ENCODE peak calls at places on chromosomes 6 and 20, in nine cellular contexts. One of them, this sample, is unnamed.

GRCh38 chr6:102114402-102114801 is 720.9 kb downstream of the GRIK2 start:
- DNase-seq in OCI-LY7: peak
- DNase-seq in HCT116: peak
- DNase-seq in AG04450: no peak
- DNase-seq in right lobe of liver: no peak
- DNase-seq in lower lobe of right lung: no peak
- DNase-seq in cardiac fibroblast: no peak
- DNase-seq in Panc1: peak
- DNase-seq in pancreas: no peak
- DNase-seq in this sample: no peak

GRCh38 chr6:135087803-135088202 is 33.2 kb upstream of the HBS1L start:
- DNase-seq in OCI-LY7: no peak
- DNase-seq in HCT116: no peak
- DNase-seq in AG04450: no peak
- DNase-seq in right lobe of liver: no peak
- DNase-seq in lower lobe of right lung: no peak
- DNase-seq in cardiac fibroblast: no peak
- DNase-seq in Panc1: no peak
- DNase-seq in pancreas: no peak
- DNase-seq in this sample: no peak

GRCh38 chr6:30903236-30903635 is 4.8 kb upstream of the GTF2H4 start:
- DNase-seq in OCI-LY7: peak
- DNase-seq in HCT116: no peak
- DNase-seq in AG04450: no peak
- DNase-seq in right lobe of liver: peak
- DNase-seq in lower lobe of right lung: no peak
- DNase-seq in cardiac fibroblast: no peak
- DNase-seq in Panc1: no peak
- DNase-seq in pancreas: no peak
- DNase-seq in this sample: no peak

GRCh38 chr6:39074486-39074885 is 25.9 kb downstream of the GLP1R start:
- DNase-seq in OCI-LY7: no peak
- DNase-seq in HCT116: no peak
- DNase-seq in AG04450: no peak
- DNase-seq in right lobe of liver: no peak
- DNase-seq in lower lobe of right lung: no peak
- DNase-seq in cardiac fibroblast: no peak
- DNase-seq in Panc1: no peak
- DNase-seq in pancreas: peak
- DNase-seq in this sample: no peak

GRCh38 chr20:46043556-46043955 is 14.5 kb downstream of the SLC12A5 start:
- DNase-seq in OCI-LY7: no peak
- DNase-seq in HCT116: no peak
- DNase-seq in AG04450: no peak
- DNase-seq in right lobe of liver: no peak
- DNase-seq in lower lobe of right lung: no peak
- DNase-seq in cardiac fibroblast: no peak
- DNase-seq in Panc1: no peak
- DNase-seq in pancreas: no peak
- DNase-seq in this sample: no peak

GRCh38 chr20:61805781-61806180 is 259.9 kb downstream of the TAF4 start:
- DNase-seq in OCI-LY7: no peak
- DNase-seq in HCT116: no peak
- DNase-seq in AG04450: no peak
- DNase-seq in right lobe of liver: no peak
- DNase-seq in lower lobe of right lung: peak
- DNase-seq in cardiac fibroblast: no peak
- DNase-seq in Panc1: no peak
- DNase-seq in pancreas: peak
- DNase-seq in this sample: no peak

GRCh38 chr6:122422614-122423267 is 23.3 kb downstream of the HSF2 start:
- DNase-seq in OCI-LY7: no peak
- DNase-seq in HCT116: no peak
- DNase-seq in AG04450: no peak
- DNase-seq in right lobe of liver: no peak
- DNase-seq in lower lobe of right lung: no peak
- DNase-seq in cardiac fibroblast: no peak
- DNase-seq in Panc1: no peak
- DNase-seq in pancreas: no peak
- DNase-seq in this sample: no peak

GRCh38 chr20:43535370-43536004 is 23.3 kb upstream of the SGK2 start:
- DNase-seq in OCI-LY7: no peak
- DNase-seq in HCT116: no peak
- DNase-seq in AG04450: no peak
- DNase-seq in right lobe of liver: no peak
- DNase-seq in lower lobe of right lung: no peak
- DNase-seq in cardiac fibroblast: no peak
- DNase-seq in Panc1: no peak
- DNase-seq in pancreas: no peak
- DNase-seq in this sample: no peak

GRCh38 chr6:29953706-29954105 is 11.4 kb downstream of the HLA-A start:
- DNase-seq in OCI-LY7: no peak
- DNase-seq in HCT116: no peak
- DNase-seq in AG04450: no peak
- DNase-seq in right lobe of liver: no peak
- DNase-seq in lower lobe of right lung: no peak
- DNase-seq in cardiac fibroblast: no peak
- DNase-seq in Panc1: no peak
- DNase-seq in pancreas: no peak
- DNase-seq in this sample: no peak

GRCh38 chr6:39391182-39391581 is 68.7 kb upstream of the KCNK16 start:
- DNase-seq in OCI-LY7: no peak
- DNase-seq in HCT116: no peak
- DNase-seq in AG04450: no peak
- DNase-seq in right lobe of liver: no peak
- DNase-seq in lower lobe of right lung: no peak
- DNase-seq in cardiac fibroblast: no peak
- DNase-seq in Panc1: no peak
- DNase-seq in pancreas: no peak
- DNase-seq in this sample: no peak

GRCh38 chr6:132527791-132528190 is 10.3 kb upstream of the TAAR9 start:
- DNase-seq in OCI-LY7: no peak
- DNase-seq in HCT116: peak
- DNase-seq in AG04450: no peak
- DNase-seq in right lobe of liver: no peak
- DNase-seq in lower lobe of right lung: no peak
- DNase-seq in cardiac fibroblast: no peak
- DNase-seq in Panc1: peak
- DNase-seq in pancreas: no peak
- DNase-seq in this sample: peak

DNA sequence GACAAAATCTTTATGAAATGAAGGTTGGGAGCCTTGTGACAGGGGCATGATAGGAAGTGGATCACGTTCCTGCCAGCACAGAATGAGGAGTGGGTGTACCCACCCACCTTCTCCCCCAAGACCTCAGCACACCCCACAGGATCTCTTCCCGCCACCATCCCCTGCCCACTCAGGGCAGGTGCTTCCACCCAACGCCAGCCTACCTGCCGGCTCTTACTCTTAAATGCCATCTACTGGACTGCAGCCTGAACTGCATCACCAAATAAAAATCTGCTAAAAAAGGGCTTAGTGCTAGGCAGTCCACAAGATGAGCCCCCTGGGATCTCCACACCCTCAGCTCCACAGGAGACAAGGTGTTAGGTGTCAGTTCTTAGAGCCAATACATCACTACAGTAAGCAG is 20.6 kb downstream of the DTNBP1 start:
- DNase-seq in OCI-LY7: peak
- DNase-seq in HCT116: no peak
- DNase-seq in AG04450: no peak
- DNase-seq in right lobe of liver: no peak
- DNase-seq in lower lobe of right lung: no peak
- DNase-seq in cardiac fibroblast: no peak
- DNase-seq in Panc1: no peak
- DNase-seq in pancreas: no peak
- DNase-seq in this sample: no peak
- TF ChIP-seq CTCF in OCI-LY7: peak
- TF ChIP-seq CTCF in HCT116: no peak
- TF ChIP-seq CTCF in AG04450: peak
- TF ChIP-seq CTCF in right lobe of liver: peak
- TF ChIP-seq CTCF in lower lobe of right lung: no peak
- TF ChIP-seq CTCF in cardiac fibroblast: peak
- TF ChIP-seq CTCF in Panc1: peak
- TF ChIP-seq CTCF in pancreas: no peak
- TF ChIP-seq CTCF in this sample: peak

GRCh38 chr20:47360207-47360488 is 3.6 kb upstream of the ZMYND8 start:
- DNase-seq in OCI-LY7: no peak
- DNase-seq in HCT116: no peak
- DNase-seq in AG04450: no peak
- DNase-seq in right lobe of liver: peak
- DNase-seq in lower lobe of right lung: no peak
- DNase-seq in cardiac fibroblast: peak
- DNase-seq in Panc1: no peak
- DNase-seq in pancreas: no peak
- DNase-seq in this sample: no peak
- H3K4me3 ChIP-seq in OCI-LY7: no peak
- H3K4me3 ChIP-seq in HCT116: peak
- H3K4me3 ChIP-seq in AG04450: no peak
- H3K4me3 ChIP-seq in right lobe of liver: peak
- H3K4me3 ChIP-seq in lower lobe of right lung: peak
- H3K4me3 ChIP-seq in cardiac fibroblast: no peak
- H3K4me3 ChIP-seq in Panc1: no peak
- H3K4me3 ChIP-seq in pancreas: no peak
- H3K4me3 ChIP-seq in this sample: no peak

DNA sequence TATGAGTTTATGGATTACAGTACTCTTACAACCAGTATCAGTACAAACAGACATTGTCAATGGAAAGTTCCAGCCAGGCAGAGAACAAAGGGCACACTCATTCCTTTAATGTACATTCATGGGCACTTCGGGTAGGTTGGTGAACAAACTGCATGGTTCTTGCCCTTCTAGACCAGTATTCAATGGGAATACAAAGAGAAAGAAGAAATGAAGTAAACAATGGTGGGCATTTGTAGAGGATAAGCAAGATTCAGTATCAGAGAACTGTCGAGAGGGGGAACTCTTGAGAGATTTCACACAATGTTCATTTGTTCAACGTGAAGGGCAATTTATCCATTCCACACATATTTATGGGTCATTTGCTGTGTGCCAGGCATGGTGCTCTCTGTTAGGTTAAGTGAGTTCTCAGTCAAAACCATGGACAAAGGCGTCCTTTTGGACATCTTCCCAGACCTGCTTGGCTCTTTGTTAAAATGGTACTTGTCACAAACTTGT is 714.8 kb downstream of the DHX35 start:
- DNase-seq in OCI-LY7: no peak
- DNase-seq in HCT116: no peak
- DNase-seq in AG04450: no peak
- DNase-seq in right lobe of liver: no peak
- DNase-seq in lower lobe of right lung: no peak
- DNase-seq in cardiac fibroblast: peak
- DNase-seq in Panc1: no peak
- DNase-seq in pancreas: no peak
- DNase-seq in this sample: no peak
- TF ChIP-seq CTCF in OCI-LY7: peak
- TF ChIP-seq CTCF in HCT116: no peak
- TF ChIP-seq CTCF in AG04450: peak
- TF ChIP-seq CTCF in right lobe of liver: peak
- TF ChIP-seq CTCF in lower lobe of right lung: peak
- TF ChIP-seq CTCF in cardiac fibroblast: peak
- TF ChIP-seq CTCF in Panc1: peak
- TF ChIP-seq CTCF in pancreas: no peak
- TF ChIP-seq CTCF in this sample: peak

DNA sequence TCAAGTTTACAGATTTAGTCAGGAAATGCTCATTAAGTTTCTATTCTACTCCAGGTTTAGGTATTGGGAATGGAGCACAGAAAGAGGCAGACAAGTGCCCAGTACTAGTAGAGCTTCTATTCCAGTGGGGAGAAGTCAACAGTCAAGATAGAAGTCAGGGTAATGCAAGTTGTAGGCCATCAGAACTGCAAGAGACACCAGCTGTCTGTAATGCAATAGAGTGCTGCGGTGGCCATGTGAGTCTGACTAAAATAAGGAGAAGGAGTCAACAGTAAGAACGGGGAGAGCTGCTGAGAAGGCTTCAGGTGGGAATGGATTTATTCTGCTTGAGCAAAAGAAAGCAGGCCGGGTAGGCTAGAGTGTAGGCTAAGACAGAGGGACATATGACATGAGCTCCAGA is 515.0 kb downstream of the QKI start:
- DNase-seq in OCI-LY7: no peak
- DNase-seq in HCT116: no peak
- DNase-seq in AG04450: no peak
- DNase-seq in right lobe of liver: no peak
- DNase-seq in lower lobe of right lung: no peak
- DNase-seq in cardiac fibroblast: no peak
- DNase-seq in Panc1: no peak
- DNase-seq in pancreas: no peak
- DNase-seq in this sample: no peak
- H3K4me3 ChIP-seq in OCI-LY7: no peak
- H3K4me3 ChIP-seq in HCT116: no peak
- H3K4me3 ChIP-seq in AG04450: no peak
- H3K4me3 ChIP-seq in right lobe of liver: no peak
- H3K4me3 ChIP-seq in lower lobe of right lung: no peak
- H3K4me3 ChIP-seq in cardiac fibroblast: no peak
- H3K4me3 ChIP-seq in Panc1: no peak
- H3K4me3 ChIP-seq in pancreas: no peak
- H3K4me3 ChIP-seq in this sample: no peak

GRCh38 chr6:161922631-161923119 is 648.8 kb upstream of the AGPAT4 start:
- DNase-seq in OCI-LY7: peak
- DNase-seq in HCT116: peak
- DNase-seq in AG04450: peak
- DNase-seq in right lobe of liver: peak
- DNase-seq in lower lobe of right lung: no peak
- DNase-seq in cardiac fibroblast: peak
- DNase-seq in Panc1: peak
- DNase-seq in pancreas: peak
- DNase-seq in this sample: no peak
- TF ChIP-seq CTCF in OCI-LY7: peak
- TF ChIP-seq CTCF in HCT116: no peak
- TF ChIP-seq CTCF in AG04450: no peak
- TF ChIP-seq CTCF in right lobe of liver: peak
- TF ChIP-seq CTCF in lower lobe of right lung: peak
- TF ChIP-seq CTCF in cardiac fibroblast: no peak
- TF ChIP-seq CTCF in Panc1: peak
- TF ChIP-seq CTCF in pancreas: peak
- TF ChIP-seq CTCF in this sample: no peak